ENCODE peak calls at places on chromosome 22, in eight cellular contexts. A is dorsolateral prefrontal cortex, Q is LNCaP clone FGC, S is RWPE2, U is IMR-90, Y is PC-9, G is pancreas, T is lung. J is an unnamed sample.

GRCh38 chr22:42680648-42681047 is 31.5 kb upstream of the CYB5R3 start:
- DNase-seq in A (no peak), U (peak), T (no peak), S (no peak), G (no peak), Y (peak), Q (no peak), J (peak)

GRCh38 chr22:41247703-41248102 is 7.0 kb upstream of the CHADL start:
- DNase-seq in G (no peak), S (no peak), T (no peak), U (no peak), A (no peak), Q (no peak), Y (no peak), J (no peak)

GRCh38 chr22:27245056-27245455 is 556.5 kb downstream of the MN1 start:
- DNase-seq in S (no peak), Q (no peak), A (no peak), Y (no peak), G (no peak), U (no peak), T (no peak), J (no peak)

GRCh38 chr22:46025225-46025972 is 48.4 kb upstream of the WNT7B start:
- DNase-seq in T (no peak), Y (no peak), G (peak), Q (no peak), S (no peak), A (no peak), U (no peak), J (no peak)

GRCh38 chr22:47192651-47193437 is 430.4 kb downstream of the TBC1D22A start:
- DNase-seq in S (peak), Q (peak), G (no peak), A (no peak), Y (peak), T (no peak), U (no peak), J (no peak)

GRCh38 chr22:26555478-26555877 is 34.5 kb downstream of the TPST2 start:
- DNase-seq in U (no peak), T (no peak), Y (no peak), A (no peak), Q (no peak), S (no peak), G (no peak), J (no peak)

GRCh38 chr22:27686534-27686933 is 115.0 kb downstream of the MN1 start:
- DNase-seq in Q (no peak), A (peak), Y (peak), G (peak), U (peak), T (no peak), S (no peak), J (peak)

GRCh38 chr22:25941365-25941960 is 199.5 kb downstream of the MYO18B start:
- DNase-seq in Q (no peak), S (no peak), U (no peak), Y (no peak), G (no peak), A (no peak), T (no peak), J (no peak)

GRCh38 chr22:19876314-19876940 is 21.8 kb upstream of the GNB1L start:
- DNase-seq in S (peak), T (no peak), Y (no peak), G (peak), A (no peak), U (no peak), Q (no peak), J (no peak)

GRCh38 chr22:40396882-40397281 is 26.5 kb downstream of the SGSM3 start:
- DNase-seq in A (no peak), Q (peak), U (peak), Y (peak), G (peak), S (peak), T (peak), J (peak)

GRCh38 chr22:37498289-37498909 is 12.2 kb upstream of the MFNG start:
- DNase-seq in T (no peak), G (no peak), Q (no peak), A (no peak), Y (no peak), S (no peak), U (no peak), J (no peak)

GRCh38 chr22:49983148-49984042 is 22.8 kb downstream of the PIM3 start:
- DNase-seq in A (no peak), T (no peak), G (no peak), S (peak), Q (no peak), Y (no peak), U (no peak), J (no peak)
- H3K4me3 ChIP-seq in A (no peak), T (no peak), G (peak), S (no peak), Q (no peak), Y (no peak), U (peak), J (no peak)

GRCh38 chr22:23392420-23393121 is 187.5 kb downstream of the IGLL1 start:
- DNase-seq in A (no peak), Y (no peak), U (no peak), G (no peak), Q (no peak), T (no peak), S (no peak), J (no peak)

GRCh38 chr22:23389271-23390071 is 190.6 kb downstream of the IGLL1 start:
- DNase-seq in S (no peak), T (no peak), Q (no peak), Y (no peak), G (no peak), A (no peak), U (no peak), J (no peak)

GRCh38 chr22:23388492-23389009 is 191.5 kb downstream of the IGLL1 start:
- DNase-seq in Y (no peak), G (no peak), Q (no peak), A (no peak), U (no peak), T (no peak), S (no peak), J (no peak)

GRCh38 chr22:23393721-23394320 is 186.3 kb downstream of the IGLL1 start:
- DNase-seq in S (no peak), G (no peak), Q (no peak), A (no peak), T (no peak), U (no peak), Y (no peak), J (no peak)

GRCh38 chr22:23391022-23391421 is 189.1 kb downstream of the IGLL1 start:
- DNase-seq in A (no peak), U (no peak), Y (no peak), T (no peak), G (no peak), S (no peak), Q (no peak), J (no peak)
- TF ChIP-seq CTCF in A (no peak), U (no peak), Y (no peak), T (no peak), G (no peak), S (no peak), Q (no peak), J (no peak)

GRCh38 chr22:22433770-22434169 is 74.8 kb downstream of the ZNF280B start:
- DNase-seq in Y (no peak), T (no peak), Q (no peak), G (no peak), U (no peak), A (no peak), S (no peak), J (no peak)

GRCh38 chr22:22429374-22430108 is 79.0 kb downstream of the ZNF280B start:
- DNase-seq in Q (no peak), Y (no peak), T (no peak), U (no peak), S (no peak), A (no peak), G (no peak), J (peak)

GRCh38 chr22:22431271-22432220 is 77.0 kb downstream of the ZNF280B start:
- DNase-seq in Y (peak), S (peak), U (peak), G (peak), Q (no peak), A (peak), T (peak), J (peak)

GRCh38 chr22:22432937-22433336 is 75.6 kb downstream of the ZNF280B start:
- DNase-seq in Q (no peak), Y (no peak), U (no peak), S (no peak), T (no peak), G (no peak), A (no peak), J (no peak)

DNA sequence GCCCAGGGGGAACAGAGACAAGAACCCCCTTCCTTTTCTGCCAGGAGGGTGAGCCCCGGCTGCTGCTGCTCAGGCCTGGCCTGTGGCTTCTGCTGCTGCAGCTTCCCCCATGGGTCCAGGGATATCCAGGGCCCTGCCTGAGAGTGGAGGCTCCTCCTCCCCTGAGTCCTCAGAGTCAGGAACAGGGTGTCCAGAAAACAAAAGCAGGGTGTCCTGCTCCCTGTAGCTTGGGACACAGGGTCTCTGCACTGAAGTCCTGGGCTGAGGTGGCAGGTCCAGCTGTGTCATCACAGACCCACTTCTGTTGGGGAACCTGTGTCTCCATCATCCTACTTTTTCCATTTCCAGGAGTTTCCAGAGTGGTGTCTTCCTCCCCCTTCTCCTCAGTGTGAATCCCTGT is 76.1 kb downstream of the ZNF280B start:
- DNase-seq in G (no peak), T (no peak), S (no peak), A (no peak), Q (no peak), U (no peak), Y (no peak), J (no peak)
- H3K4me3 ChIP-seq in G (no peak), T (no peak), S (no peak), A (no peak), Q (no peak), U (no peak), Y (no peak), J (no peak)

GRCh38 chr22:21624120-21624879 is 5.5 kb downstream of the YDJC start:
- DNase-seq in G (no peak), U (peak), T (no peak), Q (peak), S (no peak), A (peak), Y (no peak), J (peak)
- TF ChIP-seq CTCF in G (no peak), U (peak), T (no peak), Q (peak), S (peak), A (peak), Y (peak), J (peak)

DNA sequence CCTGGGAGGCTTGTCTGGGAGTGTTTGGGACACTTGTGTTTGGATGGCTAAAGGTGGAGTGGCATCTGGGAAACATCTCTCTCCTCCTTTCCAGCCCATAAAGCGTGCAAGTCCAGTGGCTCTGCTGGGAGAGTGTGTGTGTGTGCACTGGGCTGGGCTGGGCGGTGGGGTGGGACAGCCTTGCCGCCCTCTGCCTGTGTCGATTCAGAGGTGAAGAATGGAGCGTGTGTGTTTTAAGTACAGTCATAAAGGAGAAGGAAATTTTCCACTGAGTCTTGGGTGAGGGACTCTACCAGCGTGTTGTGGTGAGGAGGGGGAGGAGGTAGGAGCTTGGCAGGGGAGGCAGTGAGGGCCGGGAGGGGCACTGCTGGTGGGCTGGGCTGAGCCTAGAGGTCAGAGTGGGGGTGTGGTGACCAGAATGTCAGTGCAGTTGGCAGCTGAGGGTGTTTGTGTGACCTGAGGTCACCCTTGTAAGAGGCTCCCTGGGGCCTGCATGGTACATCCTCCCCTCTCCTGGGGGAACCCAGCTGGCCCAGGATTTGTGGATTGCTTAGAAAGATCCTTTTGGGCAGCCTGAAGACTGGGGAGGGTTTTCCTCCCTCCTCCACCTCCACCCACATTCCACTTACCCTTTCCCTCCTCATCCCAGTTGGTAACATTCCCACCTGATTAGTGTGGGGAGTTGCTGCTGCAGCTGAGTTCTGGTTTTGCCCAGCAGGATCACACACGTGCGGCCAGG is 1.7 kb downstream of the TIMP3 start:
- DNase-seq in Q (no peak), T (no peak), U (peak), S (no peak), Y (peak), G (no peak), A (no peak), J (no peak)
- H3K4me3 ChIP-seq in Q (no peak), T (peak), U (peak), S (peak), Y (peak), G (peak), A (peak), J (peak)

DNA sequence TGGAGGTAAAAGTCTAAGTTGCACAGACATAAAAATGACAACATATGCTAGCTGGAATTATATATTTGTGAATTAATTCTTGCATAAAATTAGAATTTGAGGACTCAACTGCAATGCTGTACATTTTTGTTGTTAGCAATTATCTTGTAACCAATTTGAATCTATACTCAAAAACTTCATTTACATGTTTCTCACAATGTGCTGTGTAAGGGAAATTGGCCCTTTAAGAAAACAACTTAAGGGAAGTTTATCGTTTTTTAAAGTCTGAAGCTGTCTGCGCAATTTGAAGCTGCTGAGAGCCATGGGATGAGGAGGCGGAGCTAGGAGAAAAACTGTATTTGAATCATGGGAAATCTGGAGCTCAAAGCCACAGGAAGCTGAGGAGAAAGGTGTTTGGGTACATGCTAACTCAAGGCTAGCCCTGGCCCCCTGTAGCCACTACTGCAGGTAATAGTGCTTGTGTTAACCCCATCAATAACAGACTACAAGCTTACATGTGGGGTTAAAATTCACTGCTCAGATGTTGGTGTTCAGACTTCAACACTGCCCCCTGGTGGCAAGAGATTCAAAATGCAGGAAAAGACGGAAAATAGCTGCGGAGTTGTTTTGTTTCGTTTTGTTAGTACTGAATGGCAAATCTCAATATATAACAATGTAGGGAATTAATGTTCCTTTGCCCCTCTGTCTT is 126.1 kb downstream of the BRD1 start:
- DNase-seq in A (no peak), Y (no peak), G (no peak), T (no peak), S (no peak), U (no peak), Q (no peak), J (no peak)
- TF ChIP-seq CTCF in A (no peak), Y (peak), G (no peak), T (no peak), S (peak), U (no peak), Q (peak), J (peak)

DNA sequence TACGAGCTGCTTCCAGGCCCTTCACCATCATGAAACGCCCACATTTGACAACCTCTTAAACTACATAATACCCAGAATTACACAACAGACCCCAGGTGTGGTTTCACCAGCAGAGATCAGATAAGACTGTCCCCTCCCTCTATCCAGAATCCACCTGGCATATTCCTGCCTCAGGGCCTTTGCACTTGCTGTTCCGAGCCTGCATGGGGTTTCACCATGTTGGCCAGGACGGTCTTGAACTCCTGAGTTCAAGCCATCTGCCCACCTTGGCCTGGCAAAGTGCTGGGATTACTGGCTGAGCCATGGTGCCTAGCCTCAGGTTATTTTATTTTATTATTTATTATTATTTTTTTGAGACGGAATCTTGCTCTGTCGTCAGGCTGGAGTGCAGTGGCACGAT is 73.4 kb downstream of the FBXO7 start:
- DNase-seq in T (no peak), S (no peak), A (no peak), U (no peak), G (no peak), Y (no peak), Q (no peak), J (no peak)
- H3K4me3 ChIP-seq in T (no peak), S (no peak), A (no peak), U (no peak), G (no peak), Y (no peak), Q (no peak), J (no peak)

GRCh38 chr22:35470903-35471321 is 69.7 kb upstream of the RASD2 start:
- DNase-seq in U (peak), S (no peak), G (no peak), Y (no peak), Q (no peak), T (no peak), A (no peak), J (no peak)
- TF ChIP-seq CTCF in U (peak), S (no peak), G (no peak), Y (no peak), Q (no peak), T (no peak), A (no peak), J (no peak)